ENCODE peak calls at places on chromosomes 16 and 17, in seven cellular contexts. One of them, this sample, is unnamed.

GRCh38 chr16:75703341-75703740 is 2.1 kb upstream of the DUXB start:
- DNase-seq in endothelial cell: no peak
- DNase-seq in uterus: no peak
- DNase-seq in mucosa of descending colon: no peak
- DNase-seq in HuH-7: no peak
- DNase-seq in stimulated activated effector memory CD8-positive, alpha-beta T cell treated with anti-CD3 and anti-CD28 coated beads, Interleukin-12 subunit alpha, Interleukin-12 subunit beta, amount 100 ng/mL, for 72 hours: no peak
- DNase-seq in posterior vena cava: no peak
- DNase-seq in this sample: no peak

GRCh38 chr17:44221072-44221861 is 1.8 kb upstream of the UBTF start:
- DNase-seq in endothelial cell: peak; percentile 66
- DNase-seq in uterus: peak; percentile 71
- DNase-seq in mucosa of descending colon: peak; percentile 81
- DNase-seq in HuH-7: peak; percentile 79
- DNase-seq in stimulated activated effector memory CD8-positive, alpha-beta T cell treated with anti-CD3 and anti-CD28 coated beads, Interleukin-12 subunit alpha, Interleukin-12 subunit beta, amount 100 ng/mL, for 72 hours: peak; percentile 81
- DNase-seq in posterior vena cava: peak; percentile 92
- DNase-seq in this sample: peak; percentile 85

GRCh38 chr17:7380321-7380720 is 568 bp upstream of the TNK1 start:
- DNase-seq in endothelial cell: no peak
- DNase-seq in uterus: no peak
- DNase-seq in mucosa of descending colon: peak; percentile 64
- DNase-seq in HuH-7: no peak
- DNase-seq in stimulated activated effector memory CD8-positive, alpha-beta T cell treated with anti-CD3 and anti-CD28 coated beads, Interleukin-12 subunit alpha, Interleukin-12 subunit beta, amount 100 ng/mL, for 72 hours: no peak
- DNase-seq in posterior vena cava: no peak
- DNase-seq in this sample: peak; percentile 76

GRCh38 chr17:73823684-73824083 is 179.4 kb upstream of the SDK2 start:
- DNase-seq in endothelial cell: no peak
- DNase-seq in uterus: no peak
- DNase-seq in mucosa of descending colon: no peak
- DNase-seq in HuH-7: no peak
- DNase-seq in stimulated activated effector memory CD8-positive, alpha-beta T cell treated with anti-CD3 and anti-CD28 coated beads, Interleukin-12 subunit alpha, Interleukin-12 subunit beta, amount 100 ng/mL, for 72 hours: no peak
- DNase-seq in posterior vena cava: no peak
- DNase-seq in this sample: no peak

GRCh38 chr17:42422958-42423712 is at the start of gene CAVIN1:
- DNase-seq in endothelial cell: peak; percentile 82
- DNase-seq in uterus: peak; percentile 100
- DNase-seq in mucosa of descending colon: peak; percentile 85
- DNase-seq in HuH-7: peak; percentile 95
- DNase-seq in stimulated activated effector memory CD8-positive, alpha-beta T cell treated with anti-CD3 and anti-CD28 coated beads, Interleukin-12 subunit alpha, Interleukin-12 subunit beta, amount 100 ng/mL, for 72 hours: no peak
- DNase-seq in posterior vena cava: peak; percentile 99
- DNase-seq in this sample: peak; percentile 100

GRCh38 chr16:2500937-2501750 is 12.6 kb upstream of the ATP6V0C start:
- DNase-seq in endothelial cell: peak; percentile 93
- DNase-seq in uterus: peak; percentile 88
- DNase-seq in mucosa of descending colon: peak; percentile 89
- DNase-seq in HuH-7: peak; percentile 95
- DNase-seq in stimulated activated effector memory CD8-positive, alpha-beta T cell treated with anti-CD3 and anti-CD28 coated beads, Interleukin-12 subunit alpha, Interleukin-12 subunit beta, amount 100 ng/mL, for 72 hours: peak; percentile 91
- DNase-seq in posterior vena cava: peak; percentile 96
- DNase-seq in this sample: peak; percentile 91

GRCh38 chr17:17269926-17270773 is 10.9 kb downstream of the COPS3 start:
- DNase-seq in endothelial cell: peak; percentile 37
- DNase-seq in uterus: no peak
- DNase-seq in mucosa of descending colon: peak; percentile 26
- DNase-seq in HuH-7: no peak
- DNase-seq in stimulated activated effector memory CD8-positive, alpha-beta T cell treated with anti-CD3 and anti-CD28 coated beads, Interleukin-12 subunit alpha, Interleukin-12 subunit beta, amount 100 ng/mL, for 72 hours: no peak
- DNase-seq in posterior vena cava: peak; percentile 47
- DNase-seq in this sample: no peak

GRCh38 chr17:77959216-77959925 is 868 bp downstream of the TNRC6C start:
- DNase-seq in endothelial cell: peak; percentile 35
- DNase-seq in uterus: peak; percentile 22
- DNase-seq in mucosa of descending colon: peak; percentile 34
- DNase-seq in HuH-7: peak; percentile 38
- DNase-seq in stimulated activated effector memory CD8-positive, alpha-beta T cell treated with anti-CD3 and anti-CD28 coated beads, Interleukin-12 subunit alpha, Interleukin-12 subunit beta, amount 100 ng/mL, for 72 hours: peak; percentile 69
- DNase-seq in posterior vena cava: no peak
- DNase-seq in this sample: peak; percentile 13

GRCh38 chr17:38453951-38454421 is 25.7 kb downstream of the ARHGAP23 start:
- DNase-seq in endothelial cell: no peak
- DNase-seq in uterus: peak; percentile 52
- DNase-seq in mucosa of descending colon: no peak
- DNase-seq in HuH-7: no peak
- DNase-seq in stimulated activated effector memory CD8-positive, alpha-beta T cell treated with anti-CD3 and anti-CD28 coated beads, Interleukin-12 subunit alpha, Interleukin-12 subunit beta, amount 100 ng/mL, for 72 hours: no peak
- DNase-seq in posterior vena cava: no peak
- DNase-seq in this sample: peak; percentile 51

GRCh38 chr17:79009397-79010303 is at the start of gene CANT1:
- DNase-seq in endothelial cell: peak; percentile 89
- DNase-seq in uterus: peak; percentile 86
- DNase-seq in mucosa of descending colon: peak; percentile 85
- DNase-seq in HuH-7: peak; percentile 94
- DNase-seq in stimulated activated effector memory CD8-positive, alpha-beta T cell treated with anti-CD3 and anti-CD28 coated beads, Interleukin-12 subunit alpha, Interleukin-12 subunit beta, amount 100 ng/mL, for 72 hours: peak; percentile 89
- DNase-seq in posterior vena cava: peak; percentile 96
- DNase-seq in this sample: peak; percentile 86

GRCh38 chr16:28140788-28141618 is 70.8 kb downstream of the XPO6 start:
- DNase-seq in endothelial cell: no peak
- DNase-seq in uterus: no peak
- DNase-seq in mucosa of descending colon: peak; percentile 43
- DNase-seq in HuH-7: peak; percentile 15
- DNase-seq in stimulated activated effector memory CD8-positive, alpha-beta T cell treated with anti-CD3 and anti-CD28 coated beads, Interleukin-12 subunit alpha, Interleukin-12 subunit beta, amount 100 ng/mL, for 72 hours: peak; percentile 80
- DNase-seq in posterior vena cava: no peak
- DNase-seq in this sample: no peak

GRCh38 chr16:83501481-83501880 is 306.3 kb upstream of the HSBP1 start:
- DNase-seq in endothelial cell: no peak
- DNase-seq in uterus: no peak
- DNase-seq in mucosa of descending colon: no peak
- DNase-seq in HuH-7: no peak
- DNase-seq in stimulated activated effector memory CD8-positive, alpha-beta T cell treated with anti-CD3 and anti-CD28 coated beads, Interleukin-12 subunit alpha, Interleukin-12 subunit beta, amount 100 ng/mL, for 72 hours: no peak
- DNase-seq in posterior vena cava: no peak
- DNase-seq in this sample: no peak

GRCh38 chr17:49564638-49565037 is 11.0 kb upstream of the NXPH3 start:
- DNase-seq in endothelial cell: no peak
- DNase-seq in uterus: no peak
- DNase-seq in mucosa of descending colon: no peak
- DNase-seq in HuH-7: no peak
- DNase-seq in stimulated activated effector memory CD8-positive, alpha-beta T cell treated with anti-CD3 and anti-CD28 coated beads, Interleukin-12 subunit alpha, Interleukin-12 subunit beta, amount 100 ng/mL, for 72 hours: no peak
- DNase-seq in posterior vena cava: no peak
- DNase-seq in this sample: no peak

GRCh38 chr16:83960521-83961249 is 7.4 kb upstream of the NECAB2 start:
- DNase-seq in endothelial cell: no peak
- DNase-seq in uterus: no peak
- DNase-seq in mucosa of descending colon: no peak
- DNase-seq in HuH-7: no peak
- DNase-seq in stimulated activated effector memory CD8-positive, alpha-beta T cell treated with anti-CD3 and anti-CD28 coated beads, Interleukin-12 subunit alpha, Interleukin-12 subunit beta, amount 100 ng/mL, for 72 hours: no peak
- DNase-seq in posterior vena cava: no peak
- DNase-seq in this sample: no peak

GRCh38 chr17:62130739-62131138 is 65.7 kb upstream of the MED13 start:
- DNase-seq in endothelial cell: no peak
- DNase-seq in uterus: no peak
- DNase-seq in mucosa of descending colon: no peak
- DNase-seq in HuH-7: no peak
- DNase-seq in stimulated activated effector memory CD8-positive, alpha-beta T cell treated with anti-CD3 and anti-CD28 coated beads, Interleukin-12 subunit alpha, Interleukin-12 subunit beta, amount 100 ng/mL, for 72 hours: no peak
- DNase-seq in posterior vena cava: no peak
- DNase-seq in this sample: no peak

GRCh38 chr16:7964717-7965116 is 625.6 kb downstream of the TMEM114 start:
- DNase-seq in endothelial cell: no peak
- DNase-seq in uterus: no peak
- DNase-seq in mucosa of descending colon: no peak
- DNase-seq in HuH-7: no peak
- DNase-seq in stimulated activated effector memory CD8-positive, alpha-beta T cell treated with anti-CD3 and anti-CD28 coated beads, Interleukin-12 subunit alpha, Interleukin-12 subunit beta, amount 100 ng/mL, for 72 hours: no peak
- DNase-seq in posterior vena cava: no peak
- DNase-seq in this sample: no peak

GRCh38 chr17:40038882-40039513 is 15.2 kb downstream of the MED24 start:
- DNase-seq in endothelial cell: peak; percentile 49
- DNase-seq in uterus: peak; percentile 88
- DNase-seq in mucosa of descending colon: peak; percentile 59
- DNase-seq in HuH-7: peak; percentile 64
- DNase-seq in stimulated activated effector memory CD8-positive, alpha-beta T cell treated with anti-CD3 and anti-CD28 coated beads, Interleukin-12 subunit alpha, Interleukin-12 subunit beta, amount 100 ng/mL, for 72 hours: no peak
- DNase-seq in posterior vena cava: peak; percentile 90
- DNase-seq in this sample: peak; percentile 69

GRCh38 chr16:4537376-4538066 is 1.1 kb downstream of the CDIP1 start:
- DNase-seq in endothelial cell: peak; percentile 25
- DNase-seq in uterus: peak; percentile 44
- DNase-seq in mucosa of descending colon: no peak
- DNase-seq in HuH-7: no peak
- DNase-seq in stimulated activated effector memory CD8-positive, alpha-beta T cell treated with anti-CD3 and anti-CD28 coated beads, Interleukin-12 subunit alpha, Interleukin-12 subunit beta, amount 100 ng/mL, for 72 hours: no peak
- DNase-seq in posterior vena cava: no peak
- DNase-seq in this sample: peak; percentile 45

GRCh38 chr17:63881935-63882601 is at the start of gene GH2:
- DNase-seq in endothelial cell: peak; percentile 72
- DNase-seq in uterus: peak; percentile 28
- DNase-seq in mucosa of descending colon: peak; percentile 77
- DNase-seq in HuH-7: peak; percentile 76
- DNase-seq in stimulated activated effector memory CD8-positive, alpha-beta T cell treated with anti-CD3 and anti-CD28 coated beads, Interleukin-12 subunit alpha, Interleukin-12 subunit beta, amount 100 ng/mL, for 72 hours: peak; percentile 73
- DNase-seq in posterior vena cava: peak; percentile 81
- DNase-seq in this sample: peak; percentile 24

GRCh38 chr17:73955616-73956015 is 247.9 kb upstream of the RPL38 start:
- DNase-seq in endothelial cell: no peak
- DNase-seq in uterus: no peak
- DNase-seq in mucosa of descending colon: no peak
- DNase-seq in HuH-7: no peak
- DNase-seq in stimulated activated effector memory CD8-positive, alpha-beta T cell treated with anti-CD3 and anti-CD28 coated beads, Interleukin-12 subunit alpha, Interleukin-12 subunit beta, amount 100 ng/mL, for 72 hours: no peak
- DNase-seq in posterior vena cava: no peak
- DNase-seq in this sample: no peak

GRCh38 chr16:58040945-58041627 is 15.5 kb downstream of the MMP15 start:
- DNase-seq in endothelial cell: no peak
- DNase-seq in uterus: no peak
- DNase-seq in mucosa of descending colon: no peak
- DNase-seq in HuH-7: no peak
- DNase-seq in stimulated activated effector memory CD8-positive, alpha-beta T cell treated with anti-CD3 and anti-CD28 coated beads, Interleukin-12 subunit alpha, Interleukin-12 subunit beta, amount 100 ng/mL, for 72 hours: no peak
- DNase-seq in posterior vena cava: peak; percentile 75
- DNase-seq in this sample: no peak

GRCh38 chr16:81635336-81635947 is 143.6 kb upstream of the PLCG2 start:
- DNase-seq in endothelial cell: no peak
- DNase-seq in uterus: no peak
- DNase-seq in mucosa of descending colon: no peak
- DNase-seq in HuH-7: no peak
- DNase-seq in stimulated activated effector memory CD8-positive, alpha-beta T cell treated with anti-CD3 and anti-CD28 coated beads, Interleukin-12 subunit alpha, Interleukin-12 subunit beta, amount 100 ng/mL, for 72 hours: no peak
- DNase-seq in posterior vena cava: no peak
- DNase-seq in this sample: no peak

GRCh38 chr17:55533611-55534010 is 22.4 kb upstream of the SMIM36 start:
- DNase-seq in endothelial cell: no peak
- DNase-seq in uterus: no peak
- DNase-seq in mucosa of descending colon: no peak
- DNase-seq in HuH-7: no peak
- DNase-seq in stimulated activated effector memory CD8-positive, alpha-beta T cell treated with anti-CD3 and anti-CD28 coated beads, Interleukin-12 subunit alpha, Interleukin-12 subunit beta, amount 100 ng/mL, for 72 hours: no peak
- DNase-seq in posterior vena cava: no peak
- DNase-seq in this sample: no peak

GRCh38 chr17:17236295-17237025 is 508 bp downstream of the FLCN start:
- DNase-seq in endothelial cell: no peak
- DNase-seq in uterus: no peak
- DNase-seq in mucosa of descending colon: peak; percentile 48
- DNase-seq in HuH-7: peak; percentile 34
- DNase-seq in stimulated activated effector memory CD8-positive, alpha-beta T cell treated with anti-CD3 and anti-CD28 coated beads, Interleukin-12 subunit alpha, Interleukin-12 subunit beta, amount 100 ng/mL, for 72 hours: peak; percentile 58
- DNase-seq in posterior vena cava: peak; percentile 51
- DNase-seq in this sample: no peak

GRCh38 chr17:49229076-49229804 is 1.3 kb downstream of the PHOSPHO1 start:
- DNase-seq in endothelial cell: no peak
- DNase-seq in uterus: no peak
- DNase-seq in mucosa of descending colon: no peak
- DNase-seq in HuH-7: no peak
- DNase-seq in stimulated activated effector memory CD8-positive, alpha-beta T cell treated with anti-CD3 and anti-CD28 coated beads, Interleukin-12 subunit alpha, Interleukin-12 subunit beta, amount 100 ng/mL, for 72 hours: no peak
- DNase-seq in posterior vena cava: no peak
- DNase-seq in this sample: no peak

GRCh38 chr17:40076595-40076994 is 13.8 kb downstream of the THRA start:
- DNase-seq in endothelial cell: no peak
- DNase-seq in uterus: no peak
- DNase-seq in mucosa of descending colon: no peak
- DNase-seq in HuH-7: no peak
- DNase-seq in stimulated activated effector memory CD8-positive, alpha-beta T cell treated with anti-CD3 and anti-CD28 coated beads, Interleukin-12 subunit alpha, Interleukin-12 subunit beta, amount 100 ng/mL, for 72 hours: no peak
- DNase-seq in posterior vena cava: no peak
- DNase-seq in this sample: no peak

GRCh38 chr17:68748381-68748780 is 147.2 kb upstream of the FAM20A start:
- DNase-seq in endothelial cell: no peak
- DNase-seq in uterus: no peak
- DNase-seq in mucosa of descending colon: no peak
- DNase-seq in HuH-7: no peak
- DNase-seq in stimulated activated effector memory CD8-positive, alpha-beta T cell treated with anti-CD3 and anti-CD28 coated beads, Interleukin-12 subunit alpha, Interleukin-12 subunit beta, amount 100 ng/mL, for 72 hours: no peak
- DNase-seq in posterior vena cava: no peak
- DNase-seq in this sample: no peak